ENCODE peak calls at places on chromosomes 11 and 22, in six cellular contexts. I is fibroblast of lung; F is hepatocyte; B is CD8-positive, alpha-beta T cell; W is GM23338; H is psoas muscle. L is an unnamed sample.

GRCh38 chr11:114348200-114349191 is 51.8 kb downstream of the C11orf71 start:
- DNase-seq in W (peak), F (peak), B (peak), I (peak), H (no peak), L (peak)

GRCh38 chr11:126879516-126879915 is 121.1 kb downstream of the KIRREL3 start:
- DNase-seq in H (no peak), W (no peak), B (no peak), F (no peak), I (no peak), L (no peak)

GRCh38 chr11:120235024-120235628 is 4.8 kb upstream of the POU2F3 start:
- DNase-seq in W (peak), I (peak), H (peak), F (peak), B (peak), L (peak)

GRCh38 chr11:5102246-5102645 is 32.9 kb downstream of the OR52E1 start:
- DNase-seq in W (peak), I (no peak), H (no peak), B (no peak), F (no peak), L (no peak)

GRCh38 chr11:62139526-62140301 is 15.9 kb downstream of the INCENP start:
- DNase-seq in B (no peak), I (no peak), W (no peak), F (no peak), H (no peak), L (no peak)

GRCh38 chr11:11985016-11985715 is 23.3 kb downstream of the DKK3 start:
- DNase-seq in I (peak), W (no peak), H (peak), B (no peak), F (no peak), L (no peak)

GRCh38 chr22:42754658-42755057 is 34.0 kb upstream of the A4GALT start:
- DNase-seq in W (no peak), F (peak), I (peak), B (no peak), H (no peak), L (peak)

GRCh38 chr11:58963551-58964075 is 24.3 kb downstream of the GLYATL1 start:
- DNase-seq in B (no peak), W (peak), H (no peak), F (peak), I (peak), L (peak)

GRCh38 chr11:11177156-11177808 is 175.8 kb downstream of the CSNK2A3 start:
- DNase-seq in I (no peak), H (no peak), F (no peak), B (no peak), W (no peak), L (no peak)

GRCh38 chr11:60868682-60869450 is 1.5 kb downstream of the ZP1 start:
- DNase-seq in W (no peak), F (no peak), H (peak), B (no peak), I (no peak), L (no peak)

GRCh38 chr11:2804701-2805387 is 80.7 kb downstream of the CDKN1C start:
- DNase-seq in F (no peak), W (no peak), H (peak), B (no peak), I (no peak), L (peak)

GRCh38 chr11:121603316-121603715 is 150.5 kb upstream of the SORL1-AS1 start:
- DNase-seq in I (no peak), W (no peak), F (no peak), B (no peak), H (no peak), L (no peak)

GRCh38 chr11:57758174-57758573 is 3.4 kb upstream of the CTNND1 start:
- DNase-seq in B (no peak), F (no peak), I (no peak), H (no peak), W (no peak), L (no peak)

GRCh38 chr11:45100338-45100737 is 46.1 kb upstream of the PRDM11 start:
- DNase-seq in W (peak), I (no peak), H (no peak), B (peak), F (peak), L (no peak)

GRCh38 chr11:2926611-2927492 is 2.4 kb downstream of the PHLDA2 start:
- DNase-seq in B (no peak), H (peak), W (no peak), F (no peak), I (no peak), L (no peak)

GRCh38 chr22:38086942-38087341 is 3.0 kb upstream of the SLC16A8 start:
- DNase-seq in I (no peak), W (no peak), F (no peak), B (no peak), H (peak), L (no peak)

GRCh38 chr11:128518493-128519207 is 68.7 kb downstream of the ETS1 start:
- DNase-seq in F (no peak), W (no peak), I (peak), H (no peak), B (no peak), L (no peak)

GRCh38 chr11:94100253-94100652 is 28.4 kb upstream of the PANX1 start:
- DNase-seq in H (no peak), F (no peak), B (no peak), W (no peak), I (no peak), L (no peak)

GRCh38 chr11:65776196-65776595 is 4.6 kb downstream of the AP5B1 start:
- DNase-seq in H (no peak), B (no peak), I (peak), W (no peak), F (peak), L (peak)

GRCh38 chr11:110128161-110128560 is 35.0 kb downstream of the ZC3H12C start:
- DNase-seq in B (no peak), W (peak), I (peak), H (no peak), F (no peak), L (no peak)

GRCh38 chr22:50476819-50477344 is 2.0 kb upstream of the SBF1 start:
- DNase-seq in B (no peak), F (no peak), H (no peak), I (no peak), W (no peak), L (no peak)

GRCh38 chr11:12390687-12391110 is 13.3 kb downstream of the PARVA start:
- DNase-seq in F (no peak), W (no peak), H (no peak), I (no peak), B (no peak), L (peak)

GRCh38 chr22:41030891-41031290 is 61.5 kb upstream of the EP300 start:
- DNase-seq in H (no peak), F (no peak), B (no peak), I (peak), W (no peak), L (no peak)

GRCh38 chr22:46108564-46109473 is 41.5 kb upstream of the PPARA start:
- DNase-seq in F (peak), H (no peak), W (peak), B (no peak), I (no peak), L (peak)

GRCh38 chr11:93936416-93936815 is 84.7 kb upstream of the HEPHL1 start:
- DNase-seq in F (no peak), I (no peak), H (no peak), B (no peak), W (no peak), L (no peak)

GRCh38 chr11:113189909-113190667 is 124.3 kb upstream of the TTC12 start:
- DNase-seq in I (peak), F (no peak), B (no peak), W (no peak), H (peak), L (peak)

GRCh38 chr22:45880091-45880651 is 96.8 kb downstream of the WNT7B start:
- DNase-seq in H (peak), I (no peak), W (no peak), F (no peak), B (no peak), L (no peak)

GRCh38 chr22:49838771-49839717 is 11.4 kb upstream of the BRD1 start:
- DNase-seq in H (peak), W (peak), I (no peak), B (peak), F (no peak), L (no peak)

GRCh38 chr11:122162095-122162494 is 46.1 kb upstream of the BLID start:
- DNase-seq in F (no peak), B (no peak), H (no peak), W (no peak), I (peak), L (no peak)

GRCh38 chr11:63985812-63986155 is 454 bp upstream of the OTUB1 start:
- DNase-seq in W (peak), H (no peak), I (no peak), F (no peak), B (peak), L (no peak)

GRCh38 chr11:74679513-74679865 is 51.7 kb downstream of the CHRDL2 start:
- DNase-seq in W (no peak), B (no peak), I (no peak), H (no peak), F (no peak), L (peak)

GRCh38 chr22:24357547-24357946 is 69.9 kb upstream of the ADORA2A start:
- DNase-seq in I (no peak), W (no peak), B (no peak), F (no peak), H (no peak), L (no peak)

GRCh38 chr11:85682330-85683305 is 3.4 kb downstream of the CCDC89 start:
- DNase-seq in W (no peak), F (no peak), H (peak), B (peak), I (peak), L (peak)

GRCh38 chr11:61709110-61709509 is 28.9 kb downstream of the DAGLA start:
- DNase-seq in F (no peak), H (no peak), B (no peak), I (no peak), W (no peak), L (no peak)

GRCh38 chr11:27701262-27702105 is 1.2 kb upstream of the BDNF start:
- DNase-seq in H (peak), W (peak), I (peak), B (no peak), F (peak), L (no peak)

GRCh38 chr22:20582171-20582511 is 74.7 kb downstream of the MED15 start:
- DNase-seq in W (no peak), F (no peak), I (no peak), B (no peak), H (no peak), L (no peak)

GRCh38 chr11:34335331-34335730 is 22.5 kb downstream of the ABTB2 start:
- DNase-seq in F (no peak), W (no peak), B (no peak), H (no peak), I (no peak), L (no peak)

GRCh38 chr11:34331736-34332135 is 26.1 kb downstream of the ABTB2 start:
- DNase-seq in W (no peak), I (no peak), B (no peak), H (no peak), F (peak), L (no peak)

GRCh38 chr11:34335801-34336200 is 22.0 kb downstream of the ABTB2 start:
- DNase-seq in F (no peak), H (no peak), B (no peak), W (no peak), I (no peak), L (no peak)

GRCh38 chr11:34332524-34332923 is 25.3 kb downstream of the ABTB2 start:
- DNase-seq in B (no peak), I (no peak), F (no peak), W (peak), H (no peak), L (no peak)

DNA sequence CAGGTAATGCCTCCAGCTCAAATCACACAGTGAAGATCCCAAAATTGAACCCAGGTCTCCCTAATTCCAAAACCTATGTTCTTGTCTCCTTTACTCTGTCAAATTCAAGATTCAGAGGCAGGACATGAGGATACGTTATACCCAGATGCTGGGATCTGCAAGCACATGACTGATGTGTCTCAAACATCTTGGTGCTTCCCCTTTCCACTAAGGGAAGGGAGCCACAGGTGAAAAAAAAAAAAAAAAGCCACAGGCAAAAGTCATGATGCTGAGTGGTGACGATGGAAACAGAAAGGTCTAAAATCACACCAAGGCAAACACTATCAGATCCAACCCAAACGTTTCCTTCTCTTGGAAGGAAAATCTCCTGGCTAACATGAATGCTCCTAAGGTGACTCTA is 24.0 kb downstream of the ABTB2 start:
- DNase-seq in I (no peak), W (no peak), F (no peak), B (no peak), H (no peak), L (no peak)
- H3K27ac ChIP-seq in I (no peak), W (no peak), F (no peak), B (no peak), H (no peak), L (no peak)

GRCh38 chr11:69746780-69747742 is 28.1 kb downstream of the FGF4 start:
- DNase-seq in W (no peak), I (no peak), B (no peak), H (no peak), F (peak), L (no peak)

GRCh38 chr11:69748637-69749036 is 26.5 kb downstream of the FGF4 start:
- DNase-seq in W (no peak), F (no peak), I (no peak), B (no peak), H (no peak), L (no peak)

GRCh38 chr11:69750108-69750850 is 24.9 kb downstream of the FGF4 start:
- DNase-seq in F (no peak), I (no peak), W (no peak), B (no peak), H (no peak), L (no peak)

GRCh38 chr11:69750875-69751597 is 24.1 kb downstream of the FGF4 start:
- DNase-seq in I (no peak), W (no peak), H (peak), B (no peak), F (no peak), L (no peak)

DNA sequence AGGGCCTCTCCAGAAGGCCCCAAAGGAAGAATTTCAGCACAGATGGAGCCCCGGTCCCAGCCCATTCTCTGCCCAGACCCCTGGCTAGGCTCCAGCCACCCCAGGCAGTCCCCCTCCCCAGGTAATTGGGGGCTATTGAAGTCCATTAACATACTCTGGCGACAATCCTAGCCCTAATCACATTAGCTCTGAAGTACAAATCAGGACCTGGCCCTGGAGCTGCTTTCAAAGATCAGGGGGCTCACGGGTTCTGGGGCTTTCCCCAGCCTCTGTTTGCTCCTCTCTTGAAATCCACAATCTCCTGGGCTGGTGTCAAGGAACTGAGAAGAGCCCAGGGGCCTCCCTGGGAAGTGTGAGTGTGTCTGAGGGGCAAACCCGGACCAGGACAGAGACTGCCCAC is 22.3 kb downstream of the FGF4 start:
- DNase-seq in B (no peak), H (no peak), F (no peak), W (no peak), I (no peak), L (no peak)
- H3K4me3 ChIP-seq in B (no peak), H (no peak), F (no peak), W (no peak), I (no peak), L (no peak)

GRCh38 chr11:104771782-104772181 is 126.5 kb downstream of the CASP12 start:
- DNase-seq in I (peak), F (no peak), W (no peak), H (no peak), B (no peak), L (no peak)
- H3K27ac ChIP-seq in I (peak), F (no peak), W (no peak), H (no peak), B (no peak), L (no peak)

DNA sequence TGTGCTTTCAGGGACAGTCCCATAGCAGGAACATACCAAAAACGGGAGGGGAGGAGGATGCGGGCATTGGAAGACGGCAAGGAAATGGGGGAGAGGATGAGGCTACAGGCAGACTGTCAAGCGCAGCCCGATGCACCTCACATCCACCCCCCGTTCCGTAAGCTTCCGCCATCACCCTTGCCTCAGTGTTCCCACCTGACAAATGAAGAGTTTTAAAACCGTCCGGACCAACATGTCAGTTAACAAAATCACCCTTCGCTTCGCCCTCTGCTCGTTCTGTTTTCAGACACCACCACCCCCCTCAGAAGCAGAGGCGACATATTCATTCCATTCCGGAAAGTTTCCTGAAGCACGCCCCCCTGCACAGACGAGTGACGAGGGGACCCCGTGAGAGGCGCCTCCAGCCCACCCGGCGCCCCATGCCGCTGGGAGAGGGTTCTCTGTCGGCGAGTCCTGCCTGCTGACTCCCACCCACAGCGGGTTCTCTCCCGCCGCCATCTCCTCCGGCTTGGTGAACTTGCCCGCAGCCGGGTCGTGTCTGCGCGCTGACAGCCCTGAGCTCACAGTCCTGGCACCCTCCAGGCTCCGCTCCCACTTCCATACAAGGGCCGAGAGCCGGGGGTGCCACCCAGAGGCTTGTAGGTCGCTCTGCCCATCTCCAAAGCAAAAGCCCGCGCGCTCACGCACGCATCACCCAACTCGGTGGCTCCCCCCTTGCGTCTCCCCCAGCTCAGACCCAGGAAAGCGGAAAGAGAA is 1.5 kb downstream of the IGSF9B start:
- DNase-seq in I (no peak), H (peak), B (peak), F (no peak), W (peak), L (no peak)
- H3K4me3 ChIP-seq in I (no peak), H (peak), B (peak), F (no peak), W (peak), L (no peak)

DNA sequence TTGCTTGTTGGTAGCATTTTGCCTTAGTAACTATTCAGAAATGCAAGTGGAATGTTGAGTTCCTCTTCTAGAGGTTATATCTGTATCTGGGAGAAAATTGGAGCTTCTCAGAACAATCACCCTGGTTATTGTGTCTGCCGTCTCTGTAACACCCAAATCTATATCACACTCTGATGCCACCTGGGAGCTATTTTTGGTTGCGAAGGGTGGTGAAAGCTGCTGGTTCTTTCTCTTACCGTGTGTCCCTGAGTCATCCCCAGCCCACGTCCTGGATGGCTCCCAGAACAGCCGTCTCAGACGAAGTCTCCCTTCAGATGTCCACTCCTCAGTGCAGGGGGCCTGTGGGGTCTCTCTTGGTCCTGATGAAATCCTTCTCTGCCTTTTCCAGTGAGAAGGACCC is 83.5 kb downstream of the C22orf31 start:
- DNase-seq in F (no peak), B (no peak), W (no peak), H (peak), I (no peak), L (no peak)
- H3K27ac ChIP-seq in F (peak), B (no peak), W (no peak), H (peak), I (no peak), L (peak)

DNA sequence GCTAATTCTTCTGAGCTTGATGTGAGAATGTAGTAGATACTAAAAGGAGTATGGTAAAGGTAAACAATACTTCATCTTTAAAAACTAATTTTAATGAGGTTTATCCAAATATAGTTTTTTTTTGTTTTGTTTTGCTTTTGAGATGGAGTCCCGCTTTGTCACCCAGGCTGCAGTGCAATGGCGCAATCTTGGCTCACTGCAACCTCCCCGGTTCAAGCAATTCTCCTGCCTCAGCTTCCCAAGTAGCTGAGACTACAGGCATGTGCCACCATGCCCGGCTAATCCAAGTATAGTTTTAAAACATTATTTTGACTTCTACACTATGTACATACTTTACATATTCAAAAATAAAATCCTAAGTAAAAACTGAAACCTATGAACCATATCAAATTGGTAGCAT is 4.1 kb downstream of the ZBTB44 start:
- DNase-seq in W (no peak), F (no peak), I (no peak), B (no peak), H (no peak), L (no peak)
- H3K4me3 ChIP-seq in W (no peak), F (no peak), I (no peak), B (no peak), H (no peak), L (no peak)

GRCh38 chr11:72970557-72971118 is 156.4 kb downstream of the ATG16L2 start:
- DNase-seq in F (no peak), I (no peak), B (no peak), W (no peak), H (no peak), L (no peak)
- H3K27ac ChIP-seq in F (no peak), I (no peak), B (no peak), W (no peak), H (no peak), L (no peak)